ENCODE peak calls at places on chromosomes 13 and 19, in four cellular contexts. One of them, this sample, is unnamed.

GRCh38 chr19:40512473-40513344 is 45.9 kb downstream of the SPTBN4 start:
- DNase-seq in left ventricle myocardium inferior: no peak
- DNase-seq in naive thymus-derived CD4-positive, alpha-beta T cell: no peak
- DNase-seq in left lung: no peak
- DNase-seq in this sample: no peak

GRCh38 chr19:40213251-40213793 is 4.9 kb downstream of the TTC9B start:
- DNase-seq in left ventricle myocardium inferior: no peak
- DNase-seq in naive thymus-derived CD4-positive, alpha-beta T cell: no peak
- DNase-seq in left lung: no peak
- DNase-seq in this sample: no peak

GRCh38 chr13:44243198-44243852 is 130.3 kb upstream of the SERP2 start:
- DNase-seq in left ventricle myocardium inferior: no peak
- DNase-seq in naive thymus-derived CD4-positive, alpha-beta T cell: no peak
- DNase-seq in left lung: no peak
- DNase-seq in this sample: no peak

GRCh38 chr13:46369506-46370268 is 17.4 kb downstream of the RUBCNL start:
- DNase-seq in left ventricle myocardium inferior: no peak
- DNase-seq in naive thymus-derived CD4-positive, alpha-beta T cell: no peak
- DNase-seq in left lung: no peak
- DNase-seq in this sample: no peak

GRCh38 chr19:43820098-43820860 is 6.8 kb upstream of the ZNF283 start:
- DNase-seq in left ventricle myocardium inferior: peak; percentile 54
- DNase-seq in naive thymus-derived CD4-positive, alpha-beta T cell: no peak
- DNase-seq in left lung: peak; percentile 75
- DNase-seq in this sample: no peak

GRCh38 chr13:76954568-76954967 is 6.3 kb downstream of the ACOD1 start:
- DNase-seq in left ventricle myocardium inferior: no peak
- DNase-seq in naive thymus-derived CD4-positive, alpha-beta T cell: no peak
- DNase-seq in left lung: no peak
- DNase-seq in this sample: no peak

GRCh38 chr19:41327499-41328156 is 17.7 kb downstream of the CCDC97 start:
- DNase-seq in left ventricle myocardium inferior: peak; percentile 76
- DNase-seq in naive thymus-derived CD4-positive, alpha-beta T cell: peak; percentile 95
- DNase-seq in left lung: peak; percentile 97
- DNase-seq in this sample: peak; percentile 38

GRCh38 chr13:45451282-45451681 is 13.5 kb upstream of the COG3 start:
- DNase-seq in left ventricle myocardium inferior: no peak
- DNase-seq in naive thymus-derived CD4-positive, alpha-beta T cell: no peak
- DNase-seq in left lung: no peak
- DNase-seq in this sample: no peak

GRCh38 chr19:10270616-10271394 is at the start of gene ICAM1:
- DNase-seq in left ventricle myocardium inferior: peak; percentile 84
- DNase-seq in naive thymus-derived CD4-positive, alpha-beta T cell: peak; percentile 56
- DNase-seq in left lung: peak; percentile 96
- DNase-seq in this sample: peak; percentile 50

GRCh38 chr13:91031508-91031907 is 316.0 kb upstream of the MIR17HG start:
- DNase-seq in left ventricle myocardium inferior: no peak
- DNase-seq in naive thymus-derived CD4-positive, alpha-beta T cell: no peak
- DNase-seq in left lung: no peak
- DNase-seq in this sample: no peak

GRCh38 chr19:36060430-36060829 is 5.7 kb downstream of the WDR62 start:
- DNase-seq in left ventricle myocardium inferior: peak; percentile 46
- DNase-seq in naive thymus-derived CD4-positive, alpha-beta T cell: no peak
- DNase-seq in left lung: no peak
- DNase-seq in this sample: no peak

GRCh38 chr13:90926459-90926858 is 421.0 kb upstream of the MIR17HG start:
- DNase-seq in left ventricle myocardium inferior: no peak
- DNase-seq in naive thymus-derived CD4-positive, alpha-beta T cell: no peak
- DNase-seq in left lung: no peak
- DNase-seq in this sample: no peak

GRCh38 chr13:29767006-29767405 is 83.4 kb downstream of the UBL3 start:
- DNase-seq in left ventricle myocardium inferior: no peak
- DNase-seq in naive thymus-derived CD4-positive, alpha-beta T cell: no peak
- DNase-seq in left lung: no peak
- DNase-seq in this sample: no peak

GRCh38 chr13:46339035-46339666 is 47.9 kb downstream of the RUBCNL start:
- DNase-seq in left ventricle myocardium inferior: peak; percentile 28
- DNase-seq in naive thymus-derived CD4-positive, alpha-beta T cell: no peak
- DNase-seq in left lung: no peak
- DNase-seq in this sample: peak; percentile 5

GRCh38 chr13:27170221-27170520 is 1.4 kb downstream of the USP12 start:
- DNase-seq in left ventricle myocardium inferior: no peak
- DNase-seq in naive thymus-derived CD4-positive, alpha-beta T cell: peak; percentile 39
- DNase-seq in left lung: no peak
- DNase-seq in this sample: no peak

GRCh38 chr19:10699650-10700335 is 1.4 kb upstream of the QTRT1 start:
- DNase-seq in left ventricle myocardium inferior: no peak
- DNase-seq in naive thymus-derived CD4-positive, alpha-beta T cell: peak; percentile 43
- DNase-seq in left lung: no peak
- DNase-seq in this sample: no peak

GRCh38 chr13:103884139-103884723 is 818.0 kb upstream of the SLC10A2 start:
- DNase-seq in left ventricle myocardium inferior: no peak
- DNase-seq in naive thymus-derived CD4-positive, alpha-beta T cell: no peak
- DNase-seq in left lung: no peak
- DNase-seq in this sample: no peak

GRCh38 chr13:24636776-24637175 is 43.4 kb upstream of the ATP12A start:
- DNase-seq in left ventricle myocardium inferior: no peak
- DNase-seq in naive thymus-derived CD4-positive, alpha-beta T cell: no peak
- DNase-seq in left lung: no peak
- DNase-seq in this sample: no peak

GRCh38 chr13:22789027-22789593 is 391.7 kb upstream of the SGCG start:
- DNase-seq in left ventricle myocardium inferior: no peak
- DNase-seq in naive thymus-derived CD4-positive, alpha-beta T cell: no peak
- DNase-seq in left lung: no peak
- DNase-seq in this sample: no peak

GRCh38 chr13:47133024-47133445 is 236.2 kb upstream of the HTR2A start:
- DNase-seq in left ventricle myocardium inferior: no peak
- DNase-seq in naive thymus-derived CD4-positive, alpha-beta T cell: no peak
- DNase-seq in left lung: no peak
- DNase-seq in this sample: no peak

GRCh38 chr13:60572003-60572792 is 175.2 kb downstream of the TDRD3 start:
- DNase-seq in left ventricle myocardium inferior: no peak
- DNase-seq in naive thymus-derived CD4-positive, alpha-beta T cell: no peak
- DNase-seq in left lung: no peak
- DNase-seq in this sample: no peak

GRCh38 chr13:87172166-87172825 is 498.9 kb upstream of the SLITRK5 start:
- DNase-seq in left ventricle myocardium inferior: no peak
- DNase-seq in naive thymus-derived CD4-positive, alpha-beta T cell: no peak
- DNase-seq in left lung: no peak
- DNase-seq in this sample: no peak

GRCh38 chr13:24670927-24671326 is 9.3 kb upstream of the ATP12A start:
- DNase-seq in left ventricle myocardium inferior: no peak
- DNase-seq in naive thymus-derived CD4-positive, alpha-beta T cell: no peak
- DNase-seq in left lung: no peak
- DNase-seq in this sample: no peak

GRCh38 chr19:4326837-4327251 is 11.8 kb downstream of the STAP2 start:
- DNase-seq in left ventricle myocardium inferior: no peak
- DNase-seq in naive thymus-derived CD4-positive, alpha-beta T cell: peak; percentile 21
- DNase-seq in left lung: peak; percentile 70
- DNase-seq in this sample: no peak

GRCh38 chr19:58572026-58572817 is 913 bp downstream of the MZF1 start:
- DNase-seq in left ventricle myocardium inferior: peak; percentile 13
- DNase-seq in naive thymus-derived CD4-positive, alpha-beta T cell: no peak
- DNase-seq in left lung: no peak
- DNase-seq in this sample: peak; percentile 13

GRCh38 chr19:35162471-35163326 is 8.2 kb downstream of the FXYD5 start:
- DNase-seq in left ventricle myocardium inferior: no peak
- DNase-seq in naive thymus-derived CD4-positive, alpha-beta T cell: no peak
- DNase-seq in left lung: no peak
- DNase-seq in this sample: no peak

GRCh38 chr13:112896736-112897602 is 72.0 kb upstream of the MCF2L start:
- DNase-seq in left ventricle myocardium inferior: peak; percentile 8
- DNase-seq in naive thymus-derived CD4-positive, alpha-beta T cell: no peak
- DNase-seq in left lung: peak; percentile 54
- DNase-seq in this sample: no peak

GRCh38 chr13:38303816-38304215 is 45.8 kb upstream of the UFM1 start:
- DNase-seq in left ventricle myocardium inferior: no peak
- DNase-seq in naive thymus-derived CD4-positive, alpha-beta T cell: no peak
- DNase-seq in left lung: no peak
- DNase-seq in this sample: no peak

GRCh38 chr13:56351041-56351440 is 789.7 kb upstream of the PRR20A start:
- DNase-seq in left ventricle myocardium inferior: no peak
- DNase-seq in naive thymus-derived CD4-positive, alpha-beta T cell: no peak
- DNase-seq in left lung: no peak
- DNase-seq in this sample: no peak

GRCh38 chr19:2296141-2296540 is 11.8 kb downstream of the LINGO3 start:
- DNase-seq in left ventricle myocardium inferior: no peak
- DNase-seq in naive thymus-derived CD4-positive, alpha-beta T cell: no peak
- DNase-seq in left lung: no peak
- DNase-seq in this sample: no peak

GRCh38 chr19:46674416-46675178 is 13.6 kb upstream of the DACT3 start:
- DNase-seq in left ventricle myocardium inferior: no peak
- DNase-seq in naive thymus-derived CD4-positive, alpha-beta T cell: no peak
- DNase-seq in left lung: no peak
- DNase-seq in this sample: no peak

GRCh38 chr19:32914879-32915278 is 45.3 kb upstream of the SLC7A9 start:
- DNase-seq in left ventricle myocardium inferior: no peak
- DNase-seq in naive thymus-derived CD4-positive, alpha-beta T cell: no peak
- DNase-seq in left lung: no peak
- DNase-seq in this sample: no peak

GRCh38 chr19:9597027-9597426 is 12.7 kb upstream of the ZNF121 start:
- DNase-seq in left ventricle myocardium inferior: no peak
- DNase-seq in naive thymus-derived CD4-positive, alpha-beta T cell: no peak
- DNase-seq in left lung: no peak
- DNase-seq in this sample: no peak

GRCh38 chr19:16202320-16203255 is 4.9 kb downstream of the AP1M1 start:
- DNase-seq in left ventricle myocardium inferior: no peak
- DNase-seq in naive thymus-derived CD4-positive, alpha-beta T cell: no peak
- DNase-seq in left lung: no peak
- DNase-seq in this sample: no peak

GRCh38 chr19:11180346-11180745 is 17.0 kb downstream of the KANK2 start:
- DNase-seq in left ventricle myocardium inferior: no peak
- DNase-seq in naive thymus-derived CD4-positive, alpha-beta T cell: no peak
- DNase-seq in left lung: no peak
- DNase-seq in this sample: no peak

GRCh38 chr13:67238861-67239260 is 8.7 kb upstream of the PCDH9 start:
- DNase-seq in left ventricle myocardium inferior: no peak
- DNase-seq in naive thymus-derived CD4-positive, alpha-beta T cell: no peak
- DNase-seq in left lung: no peak
- DNase-seq in this sample: no peak

GRCh38 chr19:47598407-47599349 is 10.3 kb upstream of the BICRA start:
- DNase-seq in left ventricle myocardium inferior: no peak
- DNase-seq in naive thymus-derived CD4-positive, alpha-beta T cell: no peak
- DNase-seq in left lung: peak; percentile 55
- DNase-seq in this sample: peak; percentile 69

GRCh38 chr19:799076-799881 is 2.0 kb downstream of the PTBP1 start:
- DNase-seq in left ventricle myocardium inferior: no peak
- DNase-seq in naive thymus-derived CD4-positive, alpha-beta T cell: no peak
- DNase-seq in left lung: no peak
- DNase-seq in this sample: no peak

DNA sequence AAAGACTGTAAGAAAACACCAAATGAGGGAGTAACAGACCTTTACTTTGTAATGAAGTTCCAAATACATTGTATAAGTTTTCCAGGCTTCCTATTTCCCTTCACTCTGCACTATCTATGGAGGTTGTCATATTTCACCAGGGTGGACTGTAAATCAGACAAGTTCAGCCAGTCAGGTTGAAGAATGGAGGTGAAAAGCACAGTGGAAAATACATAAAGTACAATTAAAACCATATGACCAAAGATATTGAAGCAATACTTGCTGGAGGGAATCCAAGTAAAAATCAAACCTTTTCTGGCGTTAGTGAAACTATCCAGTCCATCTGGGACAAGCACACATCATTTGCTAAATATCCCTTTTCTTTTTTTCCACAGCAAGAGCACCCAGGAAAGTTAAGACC is 3.2 kb downstream of the LHFPL6 start:
- DNase-seq in left ventricle myocardium inferior: no peak
- DNase-seq in naive thymus-derived CD4-positive, alpha-beta T cell: no peak
- DNase-seq in left lung: no peak
- DNase-seq in this sample: no peak
- H3K4me3 ChIP-seq in left ventricle myocardium inferior: peak overlapping the region; percentile 85
- H3K4me3 ChIP-seq in naive thymus-derived CD4-positive, alpha-beta T cell: no peak overlapping the region
- H3K4me3 ChIP-seq in left lung: no peak overlapping the region
- H3K4me3 ChIP-seq in this sample: peak overlapping the region; percentile 61

DNA sequence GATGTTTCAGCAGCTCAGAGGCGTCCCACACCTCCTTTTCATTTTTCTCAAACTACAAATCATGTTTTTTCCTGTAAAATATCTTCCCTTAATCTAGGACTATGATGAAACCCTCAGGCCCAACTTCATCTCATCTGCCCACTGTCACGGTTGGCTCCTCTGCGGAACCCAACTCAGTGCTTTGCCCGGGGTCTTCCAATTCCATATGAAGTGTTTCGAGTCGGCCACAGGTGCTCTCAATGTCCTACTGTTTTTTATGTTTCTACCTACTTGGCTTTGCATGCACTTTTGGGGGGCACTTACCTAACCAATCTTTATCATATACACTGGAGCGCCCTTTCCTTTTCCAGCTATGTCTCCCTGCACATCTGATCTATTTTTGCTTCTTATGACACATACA is 28.1 kb downstream of the COL4A1 start:
- DNase-seq in left ventricle myocardium inferior: no peak
- DNase-seq in naive thymus-derived CD4-positive, alpha-beta T cell: no peak
- DNase-seq in left lung: no peak
- DNase-seq in this sample: no peak
- H3K27ac ChIP-seq in left ventricle myocardium inferior: peak overlapping the region; percentile 57
- H3K27ac ChIP-seq in naive thymus-derived CD4-positive, alpha-beta T cell: no peak overlapping the region
- H3K27ac ChIP-seq in left lung: no peak overlapping the region
- H3K27ac ChIP-seq in this sample: peak overlapping the region; percentile 53

GRCh38 chr13:73894995-73895571 is 239.1 kb downstream of the KLF12 start:
- DNase-seq in left ventricle myocardium inferior: no peak
- DNase-seq in naive thymus-derived CD4-positive, alpha-beta T cell: no peak
- DNase-seq in left lung: no peak
- DNase-seq in this sample: no peak
- H3K4me3 ChIP-seq in left ventricle myocardium inferior: no peak overlapping the region
- H3K4me3 ChIP-seq in naive thymus-derived CD4-positive, alpha-beta T cell: no peak overlapping the region
- H3K4me3 ChIP-seq in left lung: no peak overlapping the region
- H3K4me3 ChIP-seq in this sample: no peak overlapping the region

DNA sequence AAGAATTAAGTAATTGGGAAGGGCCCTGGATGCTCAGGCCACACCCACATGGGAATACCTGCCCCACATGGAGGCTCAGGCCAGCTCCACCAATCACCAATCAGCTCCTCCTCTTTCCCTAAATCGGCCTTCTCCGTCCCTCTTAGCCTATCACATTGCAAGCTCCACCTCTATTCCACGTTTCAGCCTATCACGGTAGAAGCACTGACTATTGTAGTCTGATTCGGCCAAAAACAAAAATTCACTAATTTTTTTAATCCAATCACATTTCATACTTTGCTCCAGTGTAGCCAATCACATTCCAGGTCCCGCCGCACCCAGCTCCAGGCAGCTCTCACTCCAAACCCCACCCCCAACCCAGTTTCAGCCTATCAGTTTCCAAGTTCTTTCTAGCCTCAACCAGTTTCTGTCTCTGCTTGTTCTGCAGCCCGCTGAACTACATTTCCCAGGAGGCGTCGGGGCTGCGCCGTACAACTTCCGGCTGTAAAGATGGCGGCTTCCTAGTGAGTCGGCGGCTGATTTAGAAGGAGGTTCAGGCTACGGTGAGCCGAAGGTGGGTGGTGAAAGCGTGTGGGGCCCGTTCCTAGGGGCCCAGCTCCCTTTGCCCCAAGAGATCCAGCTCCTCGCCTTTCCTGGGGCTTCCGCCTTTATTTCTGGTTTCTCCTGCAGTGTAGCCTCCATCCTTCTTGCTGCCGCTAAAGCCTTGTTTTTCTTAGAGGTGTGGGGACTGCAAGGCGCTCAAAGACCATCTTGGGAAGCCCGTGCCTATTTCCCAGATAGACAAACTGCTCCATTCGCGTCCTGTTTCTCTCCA is at the start of gene BABAM1:
- DNase-seq in left ventricle myocardium inferior: peak; percentile 94
- DNase-seq in naive thymus-derived CD4-positive, alpha-beta T cell: peak; percentile 99
- DNase-seq in left lung: peak; percentile 95
- DNase-seq in this sample: peak; percentile 97
- H3K27ac ChIP-seq in left ventricle myocardium inferior: peak within 1 kb of the TSS; percentile 90
- H3K27ac ChIP-seq in naive thymus-derived CD4-positive, alpha-beta T cell: peak within 1 kb of the TSS; percentile 76
- H3K27ac ChIP-seq in left lung: peak within 1 kb of the TSS; percentile 65
- H3K27ac ChIP-seq in this sample: peak within 1 kb of the TSS; percentile 87

This sample was measured in gastrocnemius medialis.